ENCODE peak calls at places on chromosomes 16 and 17, in four cellular contexts. O is lung, R is A549, J is A673. F is an unnamed sample.
A peak's percentile ranks its signal among the peaks of the same experiment; 100 is the strongest.

GRCh38 chr16:67277999-67278772 is 1.1 kb upstream of the PLEKHG4 start:
- DNase-seq in O (no peak), R (no peak), J (no peak), F (no peak)

GRCh38 chr16:56481468-56482112 is 30.2 kb downstream of the OGFOD1 start:
- DNase-seq in O (no peak), R (no peak), J (no peak), F (no peak)

GRCh38 chr17:68591583-68591982 is 9.6 kb downstream of the FAM20A start:
- DNase-seq in O (no peak), R (no peak), J (no peak), F (no peak)

GRCh38 chr17:67442787-67443624 is 65.9 kb downstream of the PITPNC1 start:
- DNase-seq in O (no peak), R (no peak), J (peak; percentile 60), F (no peak)

GRCh38 chr17:64063766-64064224 is 43.4 kb upstream of the ICAM2 start:
- DNase-seq in O (peak; percentile 82), R (peak; percentile 68), J (no peak), F (peak; percentile 91)

GRCh38 chr17:38908676-38909181 is 16.7 kb upstream of the LASP1NB start:
- DNase-seq in O (no peak), R (no peak), J (no peak), F (no peak)

GRCh38 chr16:68668266-68668665 is 23.2 kb downstream of the CDH3 start:
- DNase-seq in O (no peak), R (no peak), J (no peak), F (no peak)

GRCh38 chr16:4377573-4378146 is 6.0 kb downstream of the VASN start:
- DNase-seq in O (no peak), R (no peak), J (no peak), F (peak; percentile 52)

GRCh38 chr17:6099492-6099891 is 29.3 kb downstream of the WSCD1 start:
- DNase-seq in O (no peak), R (no peak), J (no peak), F (no peak)

GRCh38 chr17:77115510-77115909 is 25.3 kb upstream of the SEC14L1 start:
- DNase-seq in O (no peak), R (no peak), J (no peak), F (no peak)

GRCh38 chr17:69166957-69167356 is 25.3 kb upstream of the ABCA6 start:
- DNase-seq in O (no peak), R (no peak), J (no peak), F (no peak)

GRCh38 chr17:80229011-80229410 is 8.8 kb downstream of the SLC26A11 start:
- DNase-seq in O (no peak), R (no peak), J (no peak), F (no peak)

GRCh38 chr16:89599451-89599858 is 14.0 kb upstream of the DPEP1 start:
- DNase-seq in O (no peak), R (peak; percentile 81), J (no peak), F (no peak)

GRCh38 chr16:28193530-28194423 is 18.0 kb downstream of the XPO6 start:
- DNase-seq in O (no peak), R (peak; percentile 59), J (peak; percentile 67), F (no peak)
- H3K4me3 ChIP-seq in O (no peak overlapping the region), R (no peak overlapping the region), J (peak overlapping the region; percentile 5), F (no peak overlapping the region)

DNA sequence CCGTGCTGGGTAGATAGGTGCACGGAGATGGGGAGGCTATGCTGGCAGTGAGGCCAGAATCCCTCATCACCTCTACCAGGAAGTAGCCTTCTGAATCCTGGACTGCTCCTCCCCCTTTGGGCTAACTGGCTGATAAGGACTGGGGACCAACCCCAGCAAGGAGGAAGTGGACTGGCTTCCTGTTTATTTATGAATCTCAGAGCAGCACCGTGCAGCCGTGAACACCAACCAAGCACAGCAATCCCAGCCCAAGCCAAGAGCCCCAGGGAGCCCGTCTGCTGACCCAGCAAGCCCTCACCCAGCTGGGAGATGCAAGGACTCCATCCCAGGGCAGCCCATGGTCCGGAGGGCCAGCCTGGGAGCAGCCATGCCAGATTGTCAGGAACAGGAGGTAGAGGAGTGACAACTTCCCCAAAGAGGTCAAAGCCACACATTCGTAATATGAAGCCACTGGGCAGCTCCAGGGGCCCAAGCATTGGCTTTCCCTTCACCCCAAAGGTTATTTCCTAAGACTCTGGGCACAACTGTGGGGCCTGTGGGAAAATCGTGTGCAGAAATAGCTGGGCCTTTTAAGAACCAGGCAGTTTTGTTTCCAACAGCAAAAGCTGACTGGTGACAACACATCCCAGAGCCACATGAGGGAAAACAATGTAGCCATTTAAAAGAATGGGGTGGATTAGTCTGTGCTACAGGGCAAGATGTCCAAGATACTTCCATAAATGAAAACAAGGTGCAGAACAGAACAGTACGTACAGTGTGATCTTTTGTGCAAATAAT is 23.9 kb downstream of the PHB1 start:
- DNase-seq in O (peak; percentile 41), R (no peak), J (no peak), F (no peak)
- H3K4me1 ChIP-seq in O (peaks cover 9% of the 10 kb centered on the region), R (peaks cover 10% of the 10 kb centered on the region), J (peaks cover 22% of the 10 kb centered on the region), F (no peaks in the 10 kb centered on the region)

GRCh38 chr16:19382887-19383816 is 34.5 kb upstream of the TMC5 start:
- DNase-seq in O (peak; percentile 83), R (no peak), J (no peak), F (peak; percentile 93)

GRCh38 chr16:19379838-19380237 is 37.8 kb upstream of the TMC5 start:
- DNase-seq in O (no peak), R (no peak), J (no peak), F (no peak)

GRCh38 chr16:19384656-19385055 is 33.0 kb upstream of the TMC5 start:
- DNase-seq in O (peak; percentile 56), R (peak; percentile 37), J (no peak), F (peak; percentile 76)

GRCh38 chr16:19380316-19380715 is 37.4 kb upstream of the TMC5 start:
- DNase-seq in O (no peak), R (no peak), J (no peak), F (peak; percentile 43)

GRCh38 chr16:19382084-19382801 is 35.4 kb upstream of the TMC5 start:
- DNase-seq in O (peak; percentile 51), R (no peak), J (no peak), F (peak; percentile 77)
- H3K4me3 ChIP-seq in O (no peak overlapping the region), R (no peak overlapping the region), J (no peak overlapping the region), F (no peak overlapping the region)

GRCh38 chr16:50599494-50599893 is 51.3 kb downstream of the NKD1 start:
- DNase-seq in O (no peak), R (no peak), J (no peak), F (no peak)

GRCh38 chr16:50598936-50599361 is 50.8 kb downstream of the NKD1 start:
- DNase-seq in O (no peak), R (no peak), J (no peak), F (no peak)

GRCh38 chr16:50602126-50602525 is 53.9 kb downstream of the NKD1 start:
- DNase-seq in O (no peak), R (no peak), J (no peak), F (no peak)

GRCh38 chr16:50601341-50601740 is 53.1 kb downstream of the NKD1 start:
- DNase-seq in O (no peak), R (no peak), J (no peak), F (no peak)

GRCh38 chr16:50600582-50601283 is 52.5 kb downstream of the NKD1 start:
- DNase-seq in O (no peak), R (no peak), J (no peak), F (no peak)
- H3K4me1 ChIP-seq in O (peaks cover 12% of the 10 kb centered on the region), R (no peaks in the 10 kb centered on the region), J (no peaks in the 10 kb centered on the region), F (no peaks in the 10 kb centered on the region)

GRCh38 chr16:17416461-17417221 is 54.1 kb downstream of the XYLT1 start:
- DNase-seq in O (peak; percentile 32), R (no peak), J (no peak), F (peak; percentile 8)
- H3K4me3 ChIP-seq in O (no peak overlapping the region), R (no peak overlapping the region), J (no peak overlapping the region), F (no peak overlapping the region)

F was measured in thyroid gland.